ENCODE peak calls at places on chromosomes 16 and 17, in ten cellular contexts. One of them, this sample, is unnamed.

GRCh38 chr17:79019260-79019630 is 4.7 kb upstream of the C1QTNF1 start:
- DNase-seq in stomach: no peak
- DNase-seq in fibroblast of pulmonary artery: no peak
- DNase-seq in ascending aorta: no peak
- DNase-seq in SK-N-SH: no peak
- DNase-seq in psoas muscle: no peak
- DNase-seq in AG10803: no peak
- DNase-seq in cardiac muscle cell: no peak
- DNase-seq in tibial artery: no peak
- DNase-seq in A549: no peak
- DNase-seq in this sample: no peak

GRCh38 chr16:48384305-48384981 is 770 bp downstream of the SIAH1 start:
- DNase-seq in tibial artery: peak; percentile 52
- DNase-seq in fibroblast of pulmonary artery: peak; percentile 66
- DNase-seq in SK-N-SH: peak; percentile 94
- DNase-seq in cardiac muscle cell: peak; percentile 75
- DNase-seq in psoas muscle: peak; percentile 66
- DNase-seq in A549: peak; percentile 64
- DNase-seq in ascending aorta: peak; percentile 77
- DNase-seq in AG10803: peak; percentile 46
- DNase-seq in stomach: peak; percentile 59
- DNase-seq in this sample: peak; percentile 80

GRCh38 chr16:31092330-31092729 is 2.3 kb downstream of the VKORC1 start:
- DNase-seq in ascending aorta: no peak
- DNase-seq in AG10803: peak; percentile 44
- DNase-seq in tibial artery: no peak
- DNase-seq in fibroblast of pulmonary artery: no peak
- DNase-seq in A549: no peak
- DNase-seq in stomach: no peak
- DNase-seq in psoas muscle: no peak
- DNase-seq in cardiac muscle cell: no peak
- DNase-seq in SK-N-SH: no peak
- DNase-seq in this sample: no peak

GRCh38 chr16:5077304-5077703 is 5.7 kb downstream of the ALG1 start:
- DNase-seq in A549: no peak
- DNase-seq in stomach: no peak
- DNase-seq in AG10803: no peak
- DNase-seq in tibial artery: no peak
- DNase-seq in cardiac muscle cell: no peak
- DNase-seq in psoas muscle: no peak
- DNase-seq in fibroblast of pulmonary artery: no peak
- DNase-seq in ascending aorta: no peak
- DNase-seq in SK-N-SH: no peak
- DNase-seq in this sample: no peak

GRCh38 chr16:35751191-35751941 is 2292.0 kb downstream of the TP53TG3F start:
- DNase-seq in stomach: no peak
- DNase-seq in cardiac muscle cell: no peak
- DNase-seq in fibroblast of pulmonary artery: no peak
- DNase-seq in AG10803: no peak
- DNase-seq in psoas muscle: no peak
- DNase-seq in A549: no peak
- DNase-seq in SK-N-SH: no peak
- DNase-seq in tibial artery: no peak
- DNase-seq in ascending aorta: peak; percentile 46
- DNase-seq in this sample: peak; percentile 36

GRCh38 chr16:48025359-48025758 is 130.4 kb downstream of the ABCC12 start:
- DNase-seq in SK-N-SH: no peak
- DNase-seq in ascending aorta: no peak
- DNase-seq in stomach: no peak
- DNase-seq in psoas muscle: no peak
- DNase-seq in cardiac muscle cell: no peak
- DNase-seq in tibial artery: no peak
- DNase-seq in A549: no peak
- DNase-seq in AG10803: no peak
- DNase-seq in fibroblast of pulmonary artery: no peak
- DNase-seq in this sample: no peak

GRCh38 chr16:69477546-69477945 is 53.1 kb downstream of the CYB5B start:
- DNase-seq in cardiac muscle cell: peak; percentile 53
- DNase-seq in tibial artery: no peak
- DNase-seq in ascending aorta: no peak
- DNase-seq in fibroblast of pulmonary artery: peak; percentile 35
- DNase-seq in AG10803: no peak
- DNase-seq in A549: no peak
- DNase-seq in psoas muscle: no peak
- DNase-seq in stomach: no peak
- DNase-seq in SK-N-SH: no peak
- DNase-seq in this sample: no peak

GRCh38 chr17:7109461-7110322 is 4.9 kb downstream of the ASGR2 start:
- DNase-seq in fibroblast of pulmonary artery: no peak
- DNase-seq in stomach: no peak
- DNase-seq in SK-N-SH: no peak
- DNase-seq in A549: no peak
- DNase-seq in psoas muscle: no peak
- DNase-seq in AG10803: no peak
- DNase-seq in cardiac muscle cell: no peak
- DNase-seq in tibial artery: no peak
- DNase-seq in ascending aorta: no peak
- DNase-seq in this sample: no peak

GRCh38 chr16:69660166-69660565 is 66.2 kb downstream of the NQO1 start:
- DNase-seq in cardiac muscle cell: no peak
- DNase-seq in fibroblast of pulmonary artery: no peak
- DNase-seq in SK-N-SH: no peak
- DNase-seq in psoas muscle: no peak
- DNase-seq in AG10803: no peak
- DNase-seq in stomach: no peak
- DNase-seq in A549: no peak
- DNase-seq in tibial artery: no peak
- DNase-seq in ascending aorta: no peak
- DNase-seq in this sample: no peak

GRCh38 chr17:8905256-8905778 is 37.8 kb upstream of the PIK3R6 start:
- DNase-seq in AG10803: no peak
- DNase-seq in tibial artery: no peak
- DNase-seq in ascending aorta: peak; percentile 43
- DNase-seq in cardiac muscle cell: no peak
- DNase-seq in A549: no peak
- DNase-seq in psoas muscle: no peak
- DNase-seq in SK-N-SH: no peak
- DNase-seq in fibroblast of pulmonary artery: no peak
- DNase-seq in stomach: no peak
- DNase-seq in this sample: no peak

GRCh38 chr17:72270530-72270929 is 149.7 kb downstream of the SOX9 start:
- DNase-seq in ascending aorta: peak; percentile 69
- DNase-seq in psoas muscle: peak; percentile 20
- DNase-seq in stomach: no peak
- DNase-seq in fibroblast of pulmonary artery: peak; percentile 27
- DNase-seq in cardiac muscle cell: peak; percentile 57
- DNase-seq in SK-N-SH: peak; percentile 50
- DNase-seq in AG10803: peak; percentile 3
- DNase-seq in tibial artery: peak; percentile 63
- DNase-seq in A549: peak; percentile 17
- DNase-seq in this sample: no peak

GRCh38 chr16:79298476-79299153 is 301.9 kb downstream of the MAF start:
- DNase-seq in tibial artery: no peak
- DNase-seq in stomach: no peak
- DNase-seq in SK-N-SH: no peak
- DNase-seq in psoas muscle: no peak
- DNase-seq in fibroblast of pulmonary artery: no peak
- DNase-seq in cardiac muscle cell: no peak
- DNase-seq in A549: no peak
- DNase-seq in AG10803: no peak
- DNase-seq in ascending aorta: no peak
- DNase-seq in this sample: no peak
- H3K4me3 ChIP-seq in tibial artery: no peak overlapping the region
- H3K4me3 ChIP-seq in stomach: no peak overlapping the region
- H3K4me3 ChIP-seq in SK-N-SH: no peak overlapping the region
- H3K4me3 ChIP-seq in psoas muscle: no peak overlapping the region
- H3K4me3 ChIP-seq in fibroblast of pulmonary artery: no peak overlapping the region
- H3K4me3 ChIP-seq in cardiac muscle cell: no peak overlapping the region
- H3K4me3 ChIP-seq in A549: no peak overlapping the region
- H3K4me3 ChIP-seq in AG10803: no peak overlapping the region
- H3K4me3 ChIP-seq in ascending aorta: no peak overlapping the region
- H3K4me3 ChIP-seq in this sample: no peak overlapping the region

GRCh38 chr17:29583324-29584248 is 5.9 kb downstream of the GIT1 start:
- DNase-seq in ascending aorta: peak; percentile 61
- DNase-seq in tibial artery: no peak
- DNase-seq in SK-N-SH: peak; percentile 23
- DNase-seq in stomach: no peak
- DNase-seq in A549: no peak
- DNase-seq in psoas muscle: no peak
- DNase-seq in fibroblast of pulmonary artery: no peak
- DNase-seq in AG10803: no peak
- DNase-seq in cardiac muscle cell: no peak
- DNase-seq in this sample: no peak

GRCh38 chr17:29586676-29587469 is 2.6 kb downstream of the GIT1 start:
- DNase-seq in SK-N-SH: no peak
- DNase-seq in A549: no peak
- DNase-seq in psoas muscle: no peak
- DNase-seq in ascending aorta: no peak
- DNase-seq in AG10803: no peak
- DNase-seq in tibial artery: no peak
- DNase-seq in cardiac muscle cell: no peak
- DNase-seq in stomach: no peak
- DNase-seq in fibroblast of pulmonary artery: no peak
- DNase-seq in this sample: peak; percentile 28

GRCh38 chr17:29587591-29587990 is 1.9 kb downstream of the GIT1 start:
- DNase-seq in SK-N-SH: no peak
- DNase-seq in AG10803: no peak
- DNase-seq in psoas muscle: no peak
- DNase-seq in tibial artery: no peak
- DNase-seq in cardiac muscle cell: no peak
- DNase-seq in fibroblast of pulmonary artery: no peak
- DNase-seq in ascending aorta: no peak
- DNase-seq in stomach: no peak
- DNase-seq in A549: no peak
- DNase-seq in this sample: no peak

GRCh38 chr17:29584452-29585079 is 4.9 kb downstream of the GIT1 start:
- DNase-seq in cardiac muscle cell: no peak
- DNase-seq in stomach: no peak
- DNase-seq in SK-N-SH: peak; percentile 25
- DNase-seq in fibroblast of pulmonary artery: no peak
- DNase-seq in psoas muscle: no peak
- DNase-seq in AG10803: no peak
- DNase-seq in ascending aorta: no peak
- DNase-seq in A549: no peak
- DNase-seq in tibial artery: no peak
- DNase-seq in this sample: peak; percentile 46

GRCh38 chr17:29585080-29585751 is 4.2 kb downstream of the GIT1 start:
- DNase-seq in ascending aorta: no peak
- DNase-seq in cardiac muscle cell: peak; percentile 45
- DNase-seq in SK-N-SH: peak; percentile 24
- DNase-seq in psoas muscle: no peak
- DNase-seq in stomach: no peak
- DNase-seq in AG10803: no peak
- DNase-seq in tibial artery: no peak
- DNase-seq in fibroblast of pulmonary artery: peak; percentile 36
- DNase-seq in A549: no peak
- DNase-seq in this sample: no peak
- TF ChIP-seq CTCF in ascending aorta: no peak
- TF ChIP-seq CTCF in cardiac muscle cell: peak; percentile 38
- TF ChIP-seq CTCF in SK-N-SH: peak; percentile 36
- TF ChIP-seq CTCF in psoas muscle: no peak
- TF ChIP-seq CTCF in stomach: no peak
- TF ChIP-seq CTCF in AG10803: peak; percentile 22
- TF ChIP-seq CTCF in tibial artery: no peak
- TF ChIP-seq CTCF in fibroblast of pulmonary artery: peak; percentile 35
- TF ChIP-seq CTCF in A549: peak; percentile 28
- TF ChIP-seq CTCF in this sample: no peak

DNA sequence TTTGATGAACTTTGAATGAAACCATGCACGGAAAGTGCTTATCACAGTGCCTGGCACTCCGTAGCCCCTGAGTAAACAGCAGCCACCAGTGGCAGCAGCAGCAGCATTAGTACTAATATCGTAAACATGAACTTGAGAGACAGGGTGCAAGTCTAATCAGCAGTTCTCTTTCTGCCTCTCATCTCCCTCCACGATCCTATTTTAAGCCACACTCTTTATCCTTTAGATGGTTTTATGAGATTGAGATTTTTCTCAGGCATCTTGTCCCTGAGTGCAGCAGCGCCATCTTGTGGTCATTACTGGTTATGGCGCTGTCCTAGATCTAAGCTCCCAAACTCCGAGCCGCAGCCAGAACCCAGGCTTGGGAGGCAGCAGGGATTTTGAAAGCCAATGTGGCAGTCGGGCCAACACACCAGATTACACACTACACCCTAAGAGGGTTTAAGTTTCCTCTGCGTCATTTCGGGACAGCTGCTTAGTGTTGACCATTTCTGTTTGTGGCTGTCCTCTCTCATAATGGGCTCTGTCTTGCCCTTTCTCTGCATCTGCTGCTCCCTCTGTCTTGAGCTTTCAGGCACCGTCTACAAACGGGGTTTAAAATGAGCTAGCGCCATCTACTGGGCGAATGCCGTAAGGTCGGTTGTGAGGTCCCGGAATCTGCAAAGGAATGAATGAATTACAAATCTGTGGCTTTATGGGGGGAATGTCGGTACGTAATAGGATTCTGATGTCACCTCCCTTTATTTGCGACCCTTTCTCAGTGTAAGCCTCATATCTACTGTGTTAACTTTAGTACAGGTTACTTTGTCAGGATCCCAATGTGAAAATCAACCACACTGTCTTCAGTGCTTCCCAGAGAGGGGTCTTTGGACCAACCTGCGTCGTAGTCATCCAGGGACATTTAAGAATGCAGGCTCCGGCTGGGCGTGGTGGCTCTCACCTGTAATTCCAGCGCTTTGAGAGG is 64.5 kb downstream of the CYLD start:
- DNase-seq in psoas muscle: peak; percentile 80
- DNase-seq in cardiac muscle cell: peak; percentile 93
- DNase-seq in ascending aorta: peak; percentile 94
- DNase-seq in tibial artery: peak; percentile 86
- DNase-seq in SK-N-SH: peak; percentile 76
- DNase-seq in fibroblast of pulmonary artery: peak; percentile 93
- DNase-seq in stomach: peak; percentile 91
- DNase-seq in A549: peak; percentile 88
- DNase-seq in AG10803: peak; percentile 88
- DNase-seq in this sample: peak; percentile 90
- H3K4me3 ChIP-seq in psoas muscle: peak overlapping the region; percentile 46
- H3K4me3 ChIP-seq in cardiac muscle cell: peak overlapping the region; percentile 9
- H3K4me3 ChIP-seq in ascending aorta: peak overlapping the region; percentile 52
- H3K4me3 ChIP-seq in tibial artery: peak overlapping the region; percentile 42
- H3K4me3 ChIP-seq in SK-N-SH: peak overlapping the region; percentile 42
- H3K4me3 ChIP-seq in fibroblast of pulmonary artery: peak overlapping the region; percentile 43
- H3K4me3 ChIP-seq in stomach: peak overlapping the region; percentile 27
- H3K4me3 ChIP-seq in A549: peak overlapping the region; percentile 26
- H3K4me3 ChIP-seq in AG10803: peak overlapping the region; percentile 58
- H3K4me3 ChIP-seq in this sample: no peak overlapping the region

DNA sequence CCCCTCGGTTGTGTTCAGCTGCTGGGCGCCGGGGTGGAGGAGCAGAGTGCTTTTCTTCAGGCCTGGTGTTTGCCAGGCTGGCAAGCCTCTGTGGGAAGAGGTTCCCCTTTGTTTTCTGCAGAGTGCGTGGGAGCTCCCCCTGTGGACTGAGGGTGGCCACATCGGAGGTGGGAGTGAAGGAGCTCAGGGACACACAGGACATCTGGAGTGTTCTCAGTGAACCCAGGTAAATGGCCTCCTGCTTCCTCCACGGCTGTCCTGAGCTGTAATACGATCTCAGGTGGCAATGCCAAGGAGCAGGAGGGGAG is 39.2 kb upstream of the IRF8 start:
- DNase-seq in ascending aorta: no peak
- DNase-seq in cardiac muscle cell: no peak
- DNase-seq in SK-N-SH: no peak
- DNase-seq in A549: no peak
- DNase-seq in fibroblast of pulmonary artery: no peak
- DNase-seq in stomach: no peak
- DNase-seq in psoas muscle: no peak
- DNase-seq in AG10803: no peak
- DNase-seq in tibial artery: no peak
- DNase-seq in this sample: no peak
- TF ChIP-seq CTCF in ascending aorta: no peak
- TF ChIP-seq CTCF in cardiac muscle cell: no peak
- TF ChIP-seq CTCF in SK-N-SH: no peak
- TF ChIP-seq CTCF in A549: no peak
- TF ChIP-seq CTCF in fibroblast of pulmonary artery: no peak
- TF ChIP-seq CTCF in stomach: no peak
- TF ChIP-seq CTCF in psoas muscle: no peak
- TF ChIP-seq CTCF in AG10803: no peak
- TF ChIP-seq CTCF in tibial artery: no peak
- TF ChIP-seq CTCF in this sample: no peak

This sample was measured in mucosa of descending colon.